ENCODE peak calls at places on chromosomes 4 and X, in seven cellular contexts. V, B, U, F, X, A and I are unnamed samples.

GRCh38 chrX:151370906-151371305 is 26.1 kb upstream of the VMA21 start:
- DNase-seq in V (peak; percentile 63), B (no peak), U (no peak), F (no peak), X (no peak), A (no peak), I (no peak)

GRCh38 chrX:75038925-75039324 is 113.7 kb upstream of the NEXMIF start:
- DNase-seq in V (no peak), B (no peak), U (peak; percentile 11), F (no peak), X (no peak), A (peak; percentile 32), I (no peak)

GRCh38 chr4:84971319-84971932 is 4.9 kb upstream of the WDFY3 start:
- DNase-seq in V (no peak), B (no peak), U (no peak), F (no peak), X (no peak), A (peak; percentile 70), I (no peak)

GRCh38 chr4:152937535-152938236 is 1.6 kb downstream of the FHDC1 start:
- DNase-seq in V (peak; percentile 63), B (peak; percentile 21), U (no peak), F (peak; percentile 37), X (peak; percentile 20), A (peak; percentile 21), I (no peak)

GRCh38 chr4:120692964-120693363 is 229.6 kb downstream of the PRDM5 start:
- DNase-seq in V (no peak), B (no peak), U (no peak), F (no peak), X (no peak), A (peak; percentile 93), I (no peak)

GRCh38 chr4:181701911-181702310 is 541.3 kb upstream of the TENM3 start:
- DNase-seq in V (no peak), B (no peak), U (no peak), F (no peak), X (no peak), A (no peak), I (no peak)

GRCh38 chr4:31390849-31391248 is 670.7 kb downstream of the PCDH7 start:
- DNase-seq in V (no peak), B (no peak), U (no peak), F (no peak), X (no peak), A (no peak), I (no peak)

GRCh38 chr4:8277356-8278008 is 7.9 kb downstream of the HTRA3 start:
- DNase-seq in V (no peak), B (no peak), U (no peak), F (peak; percentile 21), X (peak; percentile 23), A (no peak), I (no peak)

GRCh38 chr4:150130953-150131352 is 52.7 kb downstream of the DCLK2 start:
- DNase-seq in V (no peak), B (no peak), U (no peak), F (no peak), X (no peak), A (peak; percentile 83), I (no peak)

GRCh38 chrX:115040417-115040816 is 23.0 kb upstream of the IL13RA2 start:
- DNase-seq in V (no peak), B (no peak), U (no peak), F (no peak), X (no peak), A (no peak), I (no peak)

GRCh38 chr4:144645102-144645469 is 870 bp upstream of the HHIP start:
- DNase-seq in V (no peak), B (peak; percentile 16), U (no peak), F (no peak), X (peak; percentile 36), A (no peak), I (no peak)

GRCh38 chr4:53656421-53656981 is 65.2 kb upstream of the LNX1 start:
- DNase-seq in V (no peak), B (peak; percentile 68), U (no peak), F (no peak), X (peak; percentile 74), A (peak; percentile 21), I (no peak)

GRCh38 chr4:38132140-38132673 is 172.0 kb downstream of the PTTG2 start:
- DNase-seq in V (no peak), B (peak; percentile 54), U (peak; percentile 100), F (peak; percentile 50), X (peak; percentile 67), A (peak; percentile 99), I (peak; percentile 83)

GRCh38 chr4:103076777-103077347 is 301 bp upstream of the SLC9B2 start:
- DNase-seq in V (no peak), B (no peak), U (no peak), F (no peak), X (no peak), A (no peak), I (no peak)

GRCh38 chr4:25439913-25440477 is 62.9 kb downstream of the ANAPC4 start:
- DNase-seq in V (peak; percentile 84), B (no peak), U (peak; percentile 11), F (no peak), X (peak; percentile 48), A (peak; percentile 68), I (peak; percentile 47)

GRCh38 chrX:68921937-68922456 is 93.2 kb downstream of the EFNB1 start:
- DNase-seq in V (no peak), B (no peak), U (no peak), F (peak; percentile 32), X (no peak), A (no peak), I (no peak)

GRCh38 chr4:23333946-23334878 is 555.6 kb downstream of the PPARGC1A start:
- DNase-seq in V (no peak), B (no peak), U (peak; percentile 39), F (no peak), X (peak; percentile 16), A (peak; percentile 71), I (no peak)

GRCh38 chrX:154368630-154369452 is 5.6 kb downstream of the FLNA start:
- DNase-seq in V (no peak), B (peak; percentile 84), U (peak; percentile 60), F (peak; percentile 83), X (peak; percentile 90), A (peak; percentile 90), I (peak; percentile 56)

GRCh38 chrX:154367474-154368308 is 6.7 kb downstream of the FLNA start:
- DNase-seq in V (no peak), B (no peak), U (no peak), F (no peak), X (no peak), A (no peak), I (no peak)

GRCh38 chrX:154370300-154370881 is 4.0 kb downstream of the FLNA start:
- DNase-seq in V (no peak), B (peak; percentile 48), U (no peak), F (no peak), X (peak; percentile 55), A (no peak), I (no peak)

GRCh38 chrX:154370882-154371770 is 3.3 kb downstream of the FLNA start:
- DNase-seq in V (peak; percentile 82), B (peak; percentile 91), U (peak; percentile 53), F (peak; percentile 96), X (peak; percentile 95), A (peak; percentile 89), I (peak; percentile 97)

DNA sequence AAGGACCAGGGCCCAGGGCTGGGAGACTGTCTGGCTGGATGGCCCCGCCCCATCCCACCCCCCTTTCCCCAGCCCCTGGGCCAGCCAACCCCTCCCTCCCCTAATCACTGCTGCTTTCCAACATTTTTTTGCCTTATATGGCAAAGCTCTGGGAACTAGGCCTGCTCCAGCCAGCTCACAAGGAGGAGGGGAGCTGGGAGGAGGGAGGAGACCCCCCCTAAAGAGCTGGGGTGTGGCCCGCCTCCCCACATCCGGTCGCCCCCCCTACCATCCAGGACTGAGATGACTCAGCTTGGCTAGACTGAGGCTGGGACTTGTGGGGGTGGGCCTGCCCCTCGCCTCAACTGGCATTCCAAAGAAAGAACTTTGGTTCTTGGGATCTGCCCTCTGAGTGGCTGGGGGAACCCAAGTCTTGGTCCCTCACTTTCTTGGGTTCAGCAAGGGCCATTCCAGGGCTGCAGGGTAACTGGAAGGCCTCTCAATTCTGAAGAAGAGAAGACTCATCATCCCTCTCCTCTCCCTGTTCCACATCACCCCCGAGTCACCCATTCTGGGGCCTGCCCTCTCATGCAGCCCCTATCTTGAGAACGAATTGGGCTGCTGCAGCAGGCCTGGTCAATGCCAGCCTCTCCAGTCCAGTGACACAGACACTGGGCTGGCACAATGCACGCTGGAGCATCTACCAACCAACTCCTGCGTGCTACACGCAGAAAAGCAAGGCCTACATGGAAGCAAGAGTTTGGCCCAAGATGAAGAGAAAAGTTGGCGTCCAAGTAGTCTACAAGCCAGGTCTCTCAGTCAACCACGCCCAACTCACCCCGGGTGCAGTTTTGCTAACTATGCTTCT is 4.8 kb downstream of the FLNA start:
- DNase-seq in V (peak; percentile 65), B (peak; percentile 86), U (peak; percentile 25), F (peak; percentile 92), X (peak; percentile 87), A (peak; percentile 95), I (peak; percentile 73)
- TF ChIP-seq POLR2A in V (no peak), B (peak; percentile 51), U (peak; percentile 11), F (peak; percentile 53), X (peak; percentile 39), A (peak; percentile 43), I (no peak)

DNA sequence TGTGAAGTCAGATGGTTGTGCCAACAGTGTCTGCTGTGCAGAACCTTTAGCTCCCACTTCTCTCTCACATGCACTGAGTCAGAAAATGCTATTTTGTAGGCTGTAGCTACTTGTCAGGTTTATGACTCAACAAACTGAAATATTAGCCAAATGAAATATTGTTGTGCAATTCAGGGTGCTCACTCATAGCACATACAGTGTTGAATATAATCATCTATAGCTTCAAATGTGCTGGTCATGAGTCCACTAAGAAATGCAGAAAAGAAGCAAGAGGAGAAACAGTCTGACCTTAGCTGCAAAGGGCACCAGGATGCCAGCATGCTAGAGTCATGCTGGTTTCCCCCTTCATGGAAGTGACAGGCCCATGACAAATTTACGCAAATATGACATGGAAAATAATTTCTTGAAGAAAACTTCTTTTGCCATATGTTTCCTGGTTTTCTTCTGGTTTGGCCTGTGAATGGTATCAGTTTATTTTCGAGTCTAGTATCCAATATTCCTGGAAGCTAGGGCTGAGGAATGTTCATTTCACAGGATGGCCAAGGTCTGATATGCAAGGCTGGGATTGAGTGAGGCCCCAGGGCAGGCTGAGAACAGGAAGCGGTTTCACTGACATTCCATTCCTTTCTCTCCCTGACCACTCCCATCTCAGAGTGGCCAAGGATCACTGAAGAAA is 10.3 kb upstream of the CXCL2 start:
- DNase-seq in V (no peak), B (no peak), U (no peak), F (peak; percentile 54), X (no peak), A (peak; percentile 97), I (peak; percentile 52)
- H3K4me1 ChIP-seq in V (peaks cover 7% of the 10 kb centered on the region), B (no peaks in the 10 kb centered on the region), U (no peaks in the 10 kb centered on the region), F (peaks cover 3% of the 10 kb centered on the region), X (no peaks in the 10 kb centered on the region), A (peaks cover 10% of the 10 kb centered on the region), I (no peaks in the 10 kb centered on the region)

GRCh38 chrX:141642979-141643378 is 53.5 kb downstream of the SPANXA2 start:
- DNase-seq in V (no peak), B (no peak), U (no peak), F (no peak), X (no peak), A (peak; percentile 15), I (no peak)
- H3K27me3 ChIP-seq in V (no peaks in the 10 kb centered on the region), B (no peaks in the 10 kb centered on the region), U (no peaks in the 10 kb centered on the region), F (no peaks in the 10 kb centered on the region), X (no peaks in the 10 kb centered on the region), A (no peaks in the 10 kb centered on the region), I (no peaks in the 10 kb centered on the region)

DNA sequence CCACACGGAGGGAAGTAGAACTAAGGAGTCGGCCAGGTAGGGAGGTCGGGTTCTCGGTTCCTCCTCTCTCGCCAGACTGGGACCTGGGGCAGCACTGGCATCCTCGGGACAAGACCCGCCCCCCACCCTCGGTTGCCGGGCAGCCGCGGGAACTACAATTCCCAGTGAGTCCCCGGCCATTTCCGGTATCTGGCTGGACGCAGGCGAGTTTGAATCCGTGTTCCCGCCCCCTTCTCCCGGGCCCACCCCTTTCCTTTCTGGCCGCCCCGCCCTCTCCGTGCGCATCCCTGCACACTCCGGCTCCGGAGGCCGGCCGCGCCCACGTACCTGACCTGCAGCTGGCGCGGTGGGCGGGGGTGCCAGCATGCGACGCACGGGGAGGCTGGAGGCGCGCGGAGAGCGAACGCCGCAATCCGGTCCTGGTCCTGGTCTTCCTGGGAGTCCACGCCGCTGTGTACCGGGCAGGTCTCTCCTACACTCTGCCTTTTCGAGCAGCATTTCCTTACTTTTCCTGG is 10.2 kb upstream of the DLG3 start:
- DNase-seq in V (peak; percentile 73), B (peak; percentile 85), U (no peak), F (peak; percentile 91), X (peak; percentile 90), A (peak; percentile 71), I (peak; percentile 85)
- TF ChIP-seq POLR2A in V (no peak), B (peak; percentile 28), U (no peak), F (peak; percentile 56), X (no peak), A (peak; percentile 28), I (peak; percentile 9)